ENCODE peak calls at places on chromosomes 6 and 20, in five cellular contexts. V is transverse colon, L is suprapubic skin, Y is right lobe of liver, C is prostate gland. J is an unnamed sample.

GRCh38 chr20:21182832-21183563 is 57.1 kb downstream of the KIZ start:
- DNase-seq in V (peak; percentile 22), L (no peak), Y (no peak), C (no peak), J (no peak)

GRCh38 chr6:34231566-34232336 is 4.9 kb upstream of the HMGA1 start:
- DNase-seq in V (no peak), L (no peak), Y (peak; percentile 39), C (no peak), J (no peak)

GRCh38 chr6:161237176-161237575 is 36.7 kb downstream of the AGPAT4 start:
- DNase-seq in V (no peak), L (no peak), Y (no peak), C (no peak), J (no peak)

GRCh38 chr6:157188213-157188612 is 135.1 kb downstream of the TMEM242 start:
- DNase-seq in V (no peak), L (no peak), Y (no peak), C (no peak), J (no peak)

GRCh38 chr6:168372871-168373270 is 53.3 kb upstream of the DACT2 start:
- DNase-seq in V (peak; percentile 22), L (peak; percentile 13), Y (no peak), C (no peak), J (no peak)

GRCh38 chr6:53735896-53736295 is 58.9 kb upstream of the LRRC1 start:
- DNase-seq in V (peak; percentile 23), L (no peak), Y (no peak), C (no peak), J (no peak)

GRCh38 chr6:109526905-109527628 is 44.0 kb upstream of the ZBTB24 start:
- DNase-seq in V (peak; percentile 22), L (no peak), Y (no peak), C (peak; percentile 60), J (peak; percentile 48)

GRCh38 chr6:118391086-118391485 is 157.0 kb upstream of the PLN start:
- DNase-seq in V (no peak), L (no peak), Y (no peak), C (no peak), J (no peak)

GRCh38 chr20:38460040-38460623 is 12.5 kb upstream of the RALGAPB start:
- DNase-seq in V (peak; percentile 40), L (peak; percentile 9), Y (no peak), C (peak; percentile 50), J (peak; percentile 60)

GRCh38 chr6:138498575-138499302 is 555 bp downstream of the NHSL1 start:
- DNase-seq in V (no peak), L (no peak), Y (no peak), C (no peak), J (no peak)

GRCh38 chr6:15909290-15910070 is 219.4 kb upstream of the MYLIP start:
- DNase-seq in V (no peak), L (no peak), Y (no peak), C (no peak), J (no peak)

GRCh38 chr20:6704132-6704861 is 63.2 kb upstream of the BMP2 start:
- DNase-seq in V (peak; percentile 55), L (no peak), Y (peak; percentile 77), C (peak; percentile 23), J (peak; percentile 52)

GRCh38 chr6:132752255-132752654 is 5.4 kb downstream of the VNN2 start:
- DNase-seq in V (no peak), L (no peak), Y (no peak), C (no peak), J (no peak)

GRCh38 chr20:11186301-11187008 is 512.7 kb upstream of the JAG1 start:
- DNase-seq in V (no peak), L (no peak), Y (no peak), C (no peak), J (no peak)

GRCh38 chr20:35730583-35731468 is 11.2 kb downstream of the RBM39 start:
- DNase-seq in V (no peak), L (no peak), Y (no peak), C (no peak), J (no peak)

DNA sequence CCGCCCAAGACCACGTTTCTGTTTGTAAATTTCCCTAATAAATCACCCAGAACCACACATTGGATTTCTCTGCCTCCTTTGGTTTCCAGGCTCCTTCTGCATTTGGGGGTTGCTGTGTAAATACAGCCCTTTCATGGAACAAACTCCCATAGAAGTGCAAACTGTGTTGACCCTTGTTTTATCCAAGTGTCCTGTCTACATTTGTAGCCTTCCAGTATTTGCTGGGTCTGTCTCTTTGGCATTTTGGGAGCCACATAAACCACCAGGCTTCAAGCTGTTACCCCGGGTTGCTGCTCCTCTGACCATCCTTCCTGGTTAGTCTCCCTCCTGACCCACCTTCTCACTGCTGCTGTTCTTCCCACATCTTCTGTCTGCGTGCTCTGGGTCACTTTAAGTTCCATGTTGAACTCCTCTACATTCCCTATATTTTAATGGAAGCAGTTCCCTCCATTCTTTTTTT is 7.6 kb upstream of the MTHFD1L start:
- DNase-seq in V (no peak), L (no peak), Y (no peak), C (no peak), J (no peak)
- H3K4me3 ChIP-seq in V (no peak overlapping the region), L (no peak overlapping the region), Y (no peak overlapping the region), C (no peak overlapping the region), J (no peak overlapping the region)

DNA sequence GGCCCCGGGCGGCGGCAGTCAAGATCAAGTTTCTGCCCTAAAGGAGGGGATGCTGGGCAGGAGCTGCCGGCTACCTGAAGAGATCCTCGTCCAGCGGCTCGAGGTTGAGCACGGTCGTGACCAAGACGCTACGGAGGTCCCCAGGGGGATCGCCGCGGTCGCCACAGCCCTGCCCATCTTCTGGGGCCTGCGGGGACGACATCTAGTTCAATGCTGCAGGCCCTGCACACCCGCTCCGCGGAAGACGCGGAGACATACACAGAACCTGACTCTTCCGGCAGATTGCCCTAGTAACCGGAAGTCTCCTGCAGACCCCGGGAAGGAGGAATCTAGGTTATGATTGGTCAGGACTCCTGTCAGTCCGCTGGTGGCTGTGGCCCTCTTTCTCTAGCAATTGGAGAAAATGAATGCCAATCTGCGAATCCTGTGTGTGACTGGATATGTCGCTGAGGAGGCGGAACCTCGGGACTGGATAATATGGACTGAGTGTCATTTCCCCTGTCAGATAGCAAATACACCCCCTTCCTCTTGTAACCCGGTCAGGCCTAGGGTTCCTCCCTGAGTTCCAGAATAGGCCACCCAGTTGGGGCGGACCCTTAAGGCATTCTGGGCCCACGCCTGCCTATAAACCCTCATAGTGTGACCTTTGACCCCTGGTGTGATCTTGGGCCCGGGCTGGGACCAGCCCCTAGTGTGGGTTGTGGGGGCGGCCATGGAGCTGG is at the start of the genes ACOT8 and ZSWIM3:
- DNase-seq in V (peak; percentile 95), L (peak; percentile 96), Y (peak; percentile 91), C (peak; percentile 100), J (peak; percentile 83)
- TF ChIP-seq POLR2A in V (peak; percentile 84), L (no peak), Y (peak; percentile 97), C (peak; percentile 39), J (peak; percentile 86)

GRCh38 chr20:56518126-56518525 is 6.4 kb upstream of the FAM209A start:
- DNase-seq in V (no peak), L (peak; percentile 74), Y (no peak), C (no peak), J (no peak)

GRCh38 chr20:56519551-56519950 is 5.0 kb upstream of the FAM209A start:
- DNase-seq in V (no peak), L (peak; percentile 31), Y (no peak), C (no peak), J (no peak)

GRCh38 chr20:56517641-56518040 is 6.9 kb upstream of the FAM209A start:
- DNase-seq in V (no peak), L (peak; percentile 60), Y (no peak), C (no peak), J (no peak)

GRCh38 chr20:56520180-56520579 is 4.4 kb upstream of the FAM209A start:
- DNase-seq in V (no peak), L (peak; percentile 40), Y (no peak), C (no peak), J (no peak)

DNA sequence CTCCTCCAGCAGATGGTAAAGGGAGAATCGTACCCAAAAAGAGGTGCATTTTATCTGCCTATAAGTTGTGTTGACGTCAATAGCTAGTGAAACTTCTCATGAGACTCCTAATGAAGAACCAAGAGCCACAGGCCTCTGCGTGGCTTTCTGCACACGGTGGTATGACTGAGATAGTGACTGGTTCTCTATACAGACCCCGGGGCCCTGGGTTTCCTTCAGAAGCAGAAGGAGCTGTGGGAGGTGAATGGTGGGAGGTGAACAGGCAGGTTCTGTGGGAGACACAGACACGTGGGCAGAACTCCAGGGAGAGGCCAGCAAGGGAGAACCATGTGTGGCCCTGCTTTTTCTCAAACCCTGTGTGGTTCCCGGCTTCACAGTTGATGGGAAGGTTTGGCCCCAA is 5.5 kb upstream of the FAM209A start:
- DNase-seq in V (no peak), L (peak; percentile 67), Y (no peak), C (no peak), J (no peak)
- H3K9me3 ChIP-seq in V (peaks cover 13% of the 10 kb centered on the region), L (peaks cover 16% of the 10 kb centered on the region), Y (no peaks in the 10 kb centered on the region), C (no peaks in the 10 kb centered on the region), J (peaks cover 21% of the 10 kb centered on the region)

DNA sequence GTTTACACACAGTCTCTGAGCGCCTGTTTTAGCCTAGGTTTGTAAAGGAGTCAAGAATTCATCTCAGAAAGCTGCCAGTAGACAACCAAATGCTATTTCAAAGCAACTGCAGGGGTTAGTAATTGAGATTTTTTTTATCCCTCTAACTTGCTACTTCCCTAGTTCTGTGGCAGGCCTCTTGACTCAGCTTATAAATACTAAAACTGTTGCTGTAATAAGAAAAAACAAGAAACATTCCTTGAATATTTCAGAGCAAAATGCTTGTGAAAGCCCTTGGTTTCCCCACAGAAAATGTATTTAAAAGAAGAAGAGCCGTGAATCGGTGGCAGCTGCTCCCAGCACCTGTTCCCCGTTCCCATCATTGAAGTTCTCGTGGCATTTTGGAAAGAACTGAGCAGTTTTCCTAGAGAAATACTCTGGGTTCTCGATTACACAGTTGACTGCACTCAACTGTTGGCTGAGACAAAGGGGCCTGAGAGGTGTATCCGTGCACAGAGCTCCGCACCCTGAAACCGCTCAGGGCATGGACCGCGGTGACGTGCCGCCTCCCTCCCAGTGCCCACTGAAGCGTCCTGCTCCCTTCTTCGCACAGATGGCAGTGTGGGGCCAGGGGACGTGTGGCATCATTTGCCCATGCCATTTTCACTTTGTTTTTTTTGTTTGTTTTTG is 20.9 kb downstream of the DLL1 start:
- DNase-seq in V (no peak), L (no peak), Y (peak; percentile 39), C (no peak), J (no peak)
- H3K4me3 ChIP-seq in V (no peak overlapping the region), L (no peak overlapping the region), Y (no peak overlapping the region), C (no peak overlapping the region), J (no peak overlapping the region)

GRCh38 chr20:50543326-50543725 is 33.1 kb downstream of the PTPN1 start:
- DNase-seq in V (no peak), L (no peak), Y (no peak), C (no peak), J (no peak)

GRCh38 chr20:50538276-50538675 is 28.1 kb downstream of the PTPN1 start:
- DNase-seq in V (no peak), L (no peak), Y (no peak), C (peak; percentile 57), J (no peak)

GRCh38 chr20:50545123-50545522 is 34.9 kb downstream of the PTPN1 start:
- DNase-seq in V (no peak), L (no peak), Y (no peak), C (no peak), J (no peak)

GRCh38 chr20:50540620-50541605 is 30.7 kb downstream of the PTPN1 start:
- DNase-seq in V (no peak), L (no peak), Y (no peak), C (no peak), J (no peak)

GRCh38 chr20:50541606-50542041 is 31.4 kb downstream of the PTPN1 start:
- DNase-seq in V (no peak), L (no peak), Y (no peak), C (no peak), J (no peak)
- TF ChIP-seq POLR2A in V (no peak), L (no peak), Y (no peak), C (no peak), J (no peak)

GRCh38 chr6:366972-367794 is 24.4 kb upstream of the IRF4 start:
- DNase-seq in V (no peak), L (no peak), Y (peak; percentile 45), C (no peak), J (no peak)
- H3K9me3 ChIP-seq in V (peaks cover 7% of the 10 kb centered on the region), L (peaks cover 8% of the 10 kb centered on the region), Y (no peaks in the 10 kb centered on the region), C (no peaks in the 10 kb centered on the region), J (no peaks in the 10 kb centered on the region)

GRCh38 chr20:62929051-62929538 is 2.8 kb upstream of the DIDO1 start:
- DNase-seq in V (peak; percentile 81), L (no peak), Y (peak; percentile 92), C (peak; percentile 54), J (peak; percentile 87)
- H3K4me3 ChIP-seq in V (peak overlapping the region; percentile 58), L (peak overlapping the region; percentile 65), Y (peak overlapping the region; percentile 41), C (peak overlapping the region; percentile 46), J (peak overlapping the region; percentile 56)

J was measured in Peyer's patch.